ENCODE peak calls at places on chromosomes 5 and 9, in nine cellular contexts. K is transverse colon, N is thyroid gland, M is body of pancreas, F is AG04449, L is mucosa of descending colon, U is Caco-2, O is fibroblast of pulmonary artery, Y is AG04450. A is an unnamed sample.

GRCh38 chr9:113564804-113565237 is 101.3 kb downstream of the RGS3 start:
- DNase-seq in M (peak), K (peak), F (no peak), O (peak), L (peak), U (no peak), N (peak), Y (no peak), A (no peak)

GRCh38 chr9:98380065-98380681 is 124.7 kb upstream of the TBC1D2 start:
- DNase-seq in U (peak), N (no peak), O (peak), F (peak), M (peak), K (no peak), Y (no peak), L (no peak), A (peak)

GRCh38 chr5:176888016-176888864 is 10.9 kb downstream of the HK3 start:
- DNase-seq in O (no peak), K (no peak), L (no peak), N (no peak), U (no peak), F (no peak), M (no peak), Y (no peak), A (no peak)

GRCh38 chr9:130451509-130452388 is 7.0 kb downstream of the ASS1 start:
- DNase-seq in M (peak), L (peak), N (peak), Y (peak), K (peak), O (peak), F (peak), U (peak), A (peak)

GRCh38 chr9:98209530-98209929 is 17.1 kb upstream of the CORO2A start:
- DNase-seq in N (no peak), K (no peak), Y (no peak), L (no peak), O (no peak), M (no peak), U (no peak), F (no peak), A (no peak)

GRCh38 chr9:94703488-94704140 is 22.9 kb upstream of the AOPEP start:
- DNase-seq in M (no peak), F (no peak), Y (no peak), L (no peak), U (peak), K (no peak), N (no peak), O (no peak), A (peak)

GRCh38 chr5:82384025-82384750 is 106.0 kb upstream of the RPS23 start:
- DNase-seq in L (no peak), K (no peak), F (no peak), M (no peak), O (no peak), N (no peak), Y (no peak), U (no peak), A (no peak)

GRCh38 chr5:79401216-79401615 is 112.7 kb downstream of the HOMER1 start:
- DNase-seq in N (no peak), O (no peak), Y (no peak), U (no peak), F (no peak), K (no peak), M (no peak), L (no peak), A (no peak)

GRCh38 chr5:160166069-160166972 is 47.1 kb upstream of the PWWP2A start:
- DNase-seq in F (no peak), U (no peak), N (no peak), K (no peak), L (no peak), M (no peak), Y (no peak), O (no peak), A (no peak)

GRCh38 chr5:125148706-125149105 is 402.3 kb upstream of the ZNF608 start:
- DNase-seq in M (no peak), K (no peak), F (no peak), U (no peak), L (no peak), Y (no peak), N (no peak), O (peak), A (no peak)

GRCh38 chr5:72324186-72324825 is 4.1 kb downstream of the PTCD2 start:
- DNase-seq in M (no peak), L (no peak), O (no peak), K (no peak), U (no peak), Y (no peak), F (no peak), N (no peak), A (no peak)

GRCh38 chr5:129384736-129385135 is 75.4 kb upstream of the ADAMTS19 start:
- DNase-seq in K (no peak), M (no peak), N (no peak), Y (no peak), U (no peak), L (no peak), F (no peak), O (no peak), A (no peak)

GRCh38 chr9:114108016-114108833 is 9.1 kb upstream of the KIF12 start:
- DNase-seq in F (no peak), L (peak), Y (peak), M (peak), O (peak), U (peak), N (peak), K (peak), A (no peak)

GRCh38 chr5:149284501-149284900 is 12.8 kb downstream of the AFAP1L1 start:
- DNase-seq in N (no peak), Y (no peak), K (no peak), U (no peak), F (no peak), M (peak), L (no peak), O (peak), A (no peak)

GRCh38 chr9:13942695-13943094 is 371.2 kb downstream of the NFIB start:
- DNase-seq in U (no peak), O (peak), N (no peak), F (peak), L (no peak), M (peak), K (no peak), Y (peak), A (peak)

GRCh38 chr9:4837768-4838546 is 45.2 kb downstream of the RCL1 start:
- DNase-seq in U (no peak), O (peak), K (no peak), L (no peak), Y (peak), N (no peak), F (peak), M (no peak), A (no peak)

GRCh38 chr9:13607746-13608445 is 328.4 kb upstream of the MPDZ start:
- DNase-seq in M (no peak), F (no peak), U (no peak), N (no peak), K (no peak), L (no peak), Y (no peak), O (no peak), A (no peak)

DNA sequence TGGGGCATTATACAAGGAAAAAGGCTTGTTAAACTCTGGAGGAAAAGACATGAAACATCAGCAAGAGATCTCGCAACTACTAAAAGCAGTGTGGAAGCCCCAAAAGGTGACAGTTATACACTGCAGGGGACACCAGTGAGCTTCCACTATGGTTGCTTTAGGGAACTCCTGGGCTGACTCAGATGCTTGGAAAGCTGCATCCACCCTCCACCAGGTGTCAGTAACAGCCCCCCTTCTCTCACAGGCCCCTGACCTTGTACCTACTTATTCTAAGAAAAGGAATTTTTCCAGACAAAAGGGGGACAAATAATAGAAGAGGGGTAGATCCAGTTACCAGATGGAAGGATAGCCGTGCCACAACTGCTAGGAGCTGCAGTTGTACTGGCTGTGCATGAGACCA is 154.4 kb upstream of the COX7C start:
- DNase-seq in K (no peak), F (no peak), U (no peak), M (no peak), Y (no peak), O (no peak), N (no peak), L (no peak), A (no peak)
- TF ChIP-seq CTCF in K (no peak), F (no peak), U (no peak), M (no peak), Y (no peak), O (no peak), N (no peak), L (no peak), A (peak)

GRCh38 chr5:10856071-10856470 is 95.0 kb upstream of the DAP start:
- DNase-seq in M (no peak), K (no peak), L (no peak), Y (no peak), F (no peak), N (no peak), O (no peak), U (no peak), A (no peak)

GRCh38 chr5:10858307-10858706 is 97.3 kb upstream of the DAP start:
- DNase-seq in F (no peak), K (no peak), M (no peak), U (no peak), Y (no peak), O (no peak), L (no peak), N (no peak), A (no peak)

GRCh38 chr5:10856646-10857332 is 95.8 kb upstream of the DAP start:
- DNase-seq in F (peak), N (peak), K (peak), U (no peak), M (peak), O (peak), L (no peak), Y (peak), A (peak)

GRCh38 chr5:10859393-10860195 is 98.6 kb upstream of the DAP start:
- DNase-seq in K (no peak), O (no peak), L (no peak), N (no peak), Y (no peak), F (no peak), M (no peak), U (peak), A (no peak)

DNA sequence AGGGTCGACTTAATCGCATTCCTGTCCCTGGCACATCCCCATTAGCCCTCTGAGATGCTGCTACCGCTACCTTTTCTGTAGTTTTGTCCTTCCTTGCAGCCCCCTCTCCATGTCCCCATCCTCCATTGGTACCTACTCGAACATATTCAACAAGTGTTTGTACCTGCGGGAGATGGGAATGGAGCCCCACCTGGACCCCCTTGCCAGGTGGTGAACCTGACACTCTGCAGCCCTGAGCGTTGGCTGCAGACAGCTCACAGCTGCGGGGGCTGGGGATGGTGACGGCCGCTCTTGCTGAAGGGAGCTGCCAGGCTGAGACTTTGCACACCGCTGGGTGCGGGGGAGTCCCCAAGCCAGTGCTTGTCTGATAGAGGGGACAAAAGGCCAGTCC is 96.3 kb upstream of the DAP start:
- DNase-seq in M (no peak), K (no peak), N (no peak), U (no peak), F (no peak), L (no peak), O (no peak), Y (no peak), A (no peak)
- H3K4me3 ChIP-seq in M (no peak), K (no peak), N (no peak), U (no peak), F (no peak), L (no peak), O (no peak), Y (peak), A (peak)

GRCh38 chr5:68055686-68056085 is 159.9 kb upstream of the PIK3R1 start:
- DNase-seq in L (no peak), N (no peak), Y (no peak), M (no peak), O (no peak), K (no peak), F (no peak), U (no peak), A (no peak)
- TF ChIP-seq CTCF in L (no peak), N (no peak), Y (peak), M (no peak), O (peak), K (no peak), F (no peak), U (no peak), A (peak)

GRCh38 chr9:27280249-27280648 is 16.7 kb downstream of the EQTN start:
- DNase-seq in L (no peak), O (no peak), N (no peak), M (no peak), U (no peak), F (no peak), Y (no peak), K (no peak), A (no peak)

GRCh38 chr9:27282269-27282668 is 14.7 kb downstream of the EQTN start:
- DNase-seq in U (no peak), F (no peak), Y (no peak), N (no peak), O (no peak), M (peak), L (no peak), K (no peak), A (no peak)

GRCh38 chr9:27279611-27280010 is 17.3 kb downstream of the EQTN start:
- DNase-seq in U (no peak), K (no peak), N (no peak), O (no peak), M (no peak), L (no peak), F (no peak), Y (no peak), A (no peak)

GRCh38 chr9:27278374-27278773 is 18.6 kb downstream of the EQTN start:
- DNase-seq in M (no peak), O (peak), Y (no peak), K (no peak), U (no peak), N (no peak), L (no peak), F (no peak), A (no peak)

DNA sequence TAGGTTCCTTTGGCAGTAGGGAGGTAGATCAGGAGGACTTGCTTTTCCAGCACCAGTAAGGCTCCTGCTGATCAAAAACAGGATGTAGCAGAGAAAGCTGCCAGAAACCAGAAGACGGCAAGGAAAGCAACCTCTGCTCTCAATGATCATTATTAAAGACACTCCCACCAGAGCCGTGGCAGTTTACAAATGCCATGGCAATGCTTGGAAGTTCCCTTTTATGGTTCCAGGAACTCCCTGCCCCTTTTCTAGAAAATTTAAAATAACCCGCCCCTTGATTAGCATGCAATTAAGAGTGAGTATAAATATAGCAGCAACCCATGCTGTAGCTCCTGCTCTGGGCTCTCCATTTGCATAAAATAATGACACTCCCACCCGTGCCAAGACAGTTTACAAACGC is 16.1 kb downstream of the EQTN start:
- DNase-seq in N (no peak), K (no peak), F (no peak), O (peak), M (no peak), Y (no peak), L (no peak), U (no peak), A (no peak)
- H3K4me3 ChIP-seq in N (no peak), K (no peak), F (no peak), O (no peak), M (no peak), Y (no peak), L (no peak), U (no peak), A (no peak)

DNA sequence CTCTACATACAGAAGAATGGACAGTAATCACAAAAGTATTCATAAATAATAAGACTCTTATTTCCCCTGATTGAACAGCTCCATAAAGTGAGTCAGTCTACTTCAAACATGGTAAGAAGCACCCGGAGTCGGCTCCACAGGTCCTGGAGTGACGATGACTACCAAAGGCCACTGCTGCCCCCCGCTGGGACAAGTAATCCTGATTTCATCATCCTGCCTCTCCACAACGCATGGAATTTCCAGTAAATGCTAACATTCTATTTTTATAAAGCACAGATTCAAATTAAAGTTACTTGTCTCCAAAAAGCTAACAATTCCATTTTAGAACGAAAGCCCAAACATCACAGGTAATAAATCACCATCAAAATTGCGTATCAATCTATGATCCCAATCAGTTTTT is 16.2 kb downstream of the ATPSCKMT start:
- DNase-seq in U (peak), N (peak), K (no peak), L (no peak), M (peak), Y (peak), F (peak), O (peak), A (no peak)
- TF ChIP-seq CTCF in U (peak), N (peak), K (no peak), L (no peak), M (peak), Y (peak), F (peak), O (peak), A (peak)

A was measured in epithelial cell of proximal tubule.